ENCODE peak calls at places on chromosomes 12 and 14, in four cellular contexts. One of them, this sample, is unnamed.

GRCh38 chr14:44778562-44778961 is 183.2 kb downstream of the KLHL28 start:
- DNase-seq in AG04449: no peak
- DNase-seq in MCF 10A: no peak
- DNase-seq in HEK293T: no peak
- DNase-seq in this sample: no peak

GRCh38 chr12:114668151-114668891 is 15.7 kb downstream of the TBX3 start:
- DNase-seq in AG04449: no peak
- DNase-seq in MCF 10A: peak
- DNase-seq in HEK293T: peak
- DNase-seq in this sample: peak

GRCh38 chr14:72603639-72604038 is 290.3 kb downstream of the DPF3 start:
- DNase-seq in AG04449: peak
- DNase-seq in MCF 10A: no peak
- DNase-seq in HEK293T: no peak
- DNase-seq in this sample: no peak

GRCh38 chr12:71046215-71046614 is 111.6 kb downstream of the TSPAN8 start:
- DNase-seq in AG04449: peak
- DNase-seq in MCF 10A: peak
- DNase-seq in HEK293T: no peak
- DNase-seq in this sample: no peak

GRCh38 chr14:67420102-67420739 is 8.3 kb upstream of the PLEK2 start:
- DNase-seq in AG04449: no peak
- DNase-seq in MCF 10A: no peak
- DNase-seq in HEK293T: peak
- DNase-seq in this sample: no peak

GRCh38 chr12:48813464-48814312 is 4.6 kb upstream of the CACNB3 start:
- DNase-seq in AG04449: no peak
- DNase-seq in MCF 10A: no peak
- DNase-seq in HEK293T: no peak
- DNase-seq in this sample: no peak

GRCh38 chr14:51604078-51604477 is 47.6 kb upstream of the FRMD6 start:
- DNase-seq in AG04449: peak
- DNase-seq in MCF 10A: peak
- DNase-seq in HEK293T: no peak
- DNase-seq in this sample: no peak

GRCh38 chr12:70837026-70837425 is 83.5 kb downstream of the PTPRR start:
- DNase-seq in AG04449: no peak
- DNase-seq in MCF 10A: no peak
- DNase-seq in HEK293T: no peak
- DNase-seq in this sample: no peak

GRCh38 chr14:52365071-52365470 is 51.0 kb downstream of the PTGER2 start:
- DNase-seq in AG04449: no peak
- DNase-seq in MCF 10A: no peak
- DNase-seq in HEK293T: no peak
- DNase-seq in this sample: no peak

GRCh38 chr12:104377507-104377812 is 73.9 kb downstream of the EID3 start:
- DNase-seq in AG04449: no peak
- DNase-seq in MCF 10A: no peak
- DNase-seq in HEK293T: no peak
- DNase-seq in this sample: no peak

GRCh38 chr12:1842905-1843640 is 22.7 kb downstream of the LRTM2 start:
- DNase-seq in AG04449: no peak
- DNase-seq in MCF 10A: no peak
- DNase-seq in HEK293T: no peak
- DNase-seq in this sample: no peak

GRCh38 chr12:44431647-44432352 is 444.3 kb downstream of the NELL2 start:
- DNase-seq in AG04449: no peak
- DNase-seq in MCF 10A: no peak
- DNase-seq in HEK293T: no peak
- DNase-seq in this sample: no peak

GRCh38 chr12:10363922-10364838 is 25.7 kb downstream of the KLRK1 start:
- DNase-seq in AG04449: no peak
- DNase-seq in MCF 10A: peak
- DNase-seq in HEK293T: no peak
- DNase-seq in this sample: peak

GRCh38 chr12:126914170-126914796 is 1352.7 kb upstream of the TMEM132C start:
- DNase-seq in AG04449: no peak
- DNase-seq in MCF 10A: no peak
- DNase-seq in HEK293T: no peak
- DNase-seq in this sample: no peak

GRCh38 chr12:107318804-107319535 is 225.6 kb upstream of the CRY1 start:
- DNase-seq in AG04449: no peak
- DNase-seq in MCF 10A: peak
- DNase-seq in HEK293T: peak
- DNase-seq in this sample: peak

GRCh38 chr12:108375986-108376663 is 37.0 kb upstream of the CMKLR1 start:
- DNase-seq in AG04449: no peak
- DNase-seq in MCF 10A: peak
- DNase-seq in HEK293T: no peak
- DNase-seq in this sample: peak

GRCh38 chr14:31939934-31940333 is 137.2 kb upstream of the ARHGAP5 start:
- DNase-seq in AG04449: no peak
- DNase-seq in MCF 10A: no peak
- DNase-seq in HEK293T: no peak
- DNase-seq in this sample: no peak

GRCh38 chr12:47156167-47156736 is 76.5 kb upstream of the AMIGO2 start:
- DNase-seq in AG04449: no peak
- DNase-seq in MCF 10A: peak
- DNase-seq in HEK293T: no peak
- DNase-seq in this sample: peak

GRCh38 chr12:115972241-115972640 is 305.3 kb downstream of the MED13L start:
- DNase-seq in AG04449: no peak
- DNase-seq in MCF 10A: no peak
- DNase-seq in HEK293T: no peak
- DNase-seq in this sample: no peak

GRCh38 chr14:23094666-23095195 is at the start of gene ACIN1:
- DNase-seq in AG04449: peak
- DNase-seq in MCF 10A: peak
- DNase-seq in HEK293T: no peak
- DNase-seq in this sample: peak

GRCh38 chr12:77845831-77846230 is 15.1 kb downstream of the NAV3 start:
- DNase-seq in AG04449: peak
- DNase-seq in MCF 10A: peak
- DNase-seq in HEK293T: no peak
- DNase-seq in this sample: peak

GRCh38 chr12:93319523-93320045 is 58.1 kb upstream of the NUDT4 start:
- DNase-seq in AG04449: no peak
- DNase-seq in MCF 10A: no peak
- DNase-seq in HEK293T: no peak
- DNase-seq in this sample: no peak

GRCh38 chr12:113425960-113426453 is 3.8 kb downstream of the SDSL start:
- DNase-seq in AG04449: no peak
- DNase-seq in MCF 10A: no peak
- DNase-seq in HEK293T: no peak
- DNase-seq in this sample: no peak

This sample was measured in MG63.